ENCODE peak calls at places on chromosomes 2 and 18, in eight cellular contexts. M is suprapubic skin, G is tibial nerve, F is HepG2, B is heart left ventricle, A is prostate gland, Y is right lobe of liver, O is spleen. E is an unnamed sample. For H3K4me1, the result is how much of the 10 kb centered on the place peaks cover.

GRCh38 chr2:143452817-143453462 is 323.7 kb downstream of the ARHGAP15 start:
- DNase-seq in O (no peak), B (no peak), F (no peak), A (no peak), Y (no peak), M (no peak), G (no peak), E (no peak)

GRCh38 chr2:174051039-174051438 is 85.9 kb upstream of the SP3 start:
- DNase-seq in A (no peak), F (no peak), G (no peak), Y (no peak), M (no peak), B (no peak), O (no peak), E (no peak)

GRCh38 chr2:118565816-118566540 is 281.5 kb downstream of the EN1 start:
- DNase-seq in G (no peak), M (no peak), Y (no peak), F (no peak), A (no peak), O (no peak), B (no peak), E (no peak)

GRCh38 chr2:70947556-70948184 is 12.0 kb downstream of the ATP6V1B1 start:
- DNase-seq in M (no peak), G (no peak), Y (peak), B (peak), F (no peak), A (no peak), O (no peak), E (no peak)

GRCh38 chr2:201971516-201972228 is 62.0 kb upstream of the FZD7 start:
- DNase-seq in F (no peak), A (no peak), B (peak), G (no peak), M (no peak), Y (no peak), O (no peak), E (no peak)

GRCh38 chr18:33577688-33578370 is at the start of gene ASXL3:
- DNase-seq in A (peak), O (peak), M (no peak), B (peak), Y (peak), F (no peak), G (peak), E (peak)

GRCh38 chr2:239774142-239774462 is 251.0 kb downstream of the NDUFA10 start:
- DNase-seq in M (no peak), B (no peak), A (no peak), O (peak), F (no peak), G (no peak), Y (no peak), E (no peak)

GRCh38 chr2:17620280-17620679 is 79.8 kb downstream of the VSNL1 start:
- DNase-seq in Y (no peak), B (peak), A (peak), F (no peak), M (no peak), G (no peak), O (no peak), E (no peak)

GRCh38 chr2:186590538-186591441 is 934 bp downstream of the ITGAV start:
- DNase-seq in O (no peak), A (peak), M (no peak), G (no peak), F (peak), Y (no peak), B (peak), E (peak)

GRCh38 chr2:10910625-10911024 is 1.1 kb upstream of the KCNF1 start:
- DNase-seq in B (no peak), O (no peak), A (no peak), G (no peak), Y (no peak), M (peak), F (no peak), E (no peak)

GRCh38 chr18:63346031-63346430 is 21.0 kb downstream of the KDSR start:
- DNase-seq in M (no peak), B (peak), O (no peak), Y (no peak), A (peak), F (no peak), G (no peak), E (peak)

GRCh38 chr2:43604674-43605073 is 8.8 kb upstream of the THADA start:
- DNase-seq in Y (no peak), O (no peak), M (no peak), A (no peak), G (no peak), F (no peak), B (no peak), E (no peak)

GRCh38 chr2:28617502-28618184 is 121.8 kb downstream of the PLB1 start:
- DNase-seq in O (peak), Y (no peak), F (no peak), B (no peak), M (no peak), A (peak), G (no peak), E (no peak)

GRCh38 chr2:238587776-238588660 is 161.3 kb downstream of the ASB1 start:
- DNase-seq in Y (no peak), G (no peak), A (no peak), O (peak), F (no peak), M (no peak), B (no peak), E (no peak)

GRCh38 chr2:64730551-64731305 is 77.0 kb upstream of the SERTAD2 start:
- DNase-seq in Y (peak), M (no peak), O (peak), F (peak), B (peak), A (peak), G (peak), E (peak)

GRCh38 chr18:34223893-34224422 is 755 bp downstream of the NOL4 start:
- DNase-seq in O (no peak), A (no peak), M (no peak), F (no peak), B (no peak), G (no peak), Y (no peak), E (no peak)

GRCh38 chr2:158633261-158633660 is 161.9 kb upstream of the DAPL1 start:
- DNase-seq in Y (no peak), A (no peak), O (no peak), F (no peak), M (no peak), B (no peak), G (no peak), E (no peak)

GRCh38 chr18:78650926-78651325 is 328.7 kb upstream of the SALL3 start:
- DNase-seq in A (no peak), Y (no peak), G (no peak), B (no peak), O (no peak), M (no peak), F (no peak), E (no peak)

GRCh38 chr2:192208848-192209247 is 14.1 kb upstream of the TMEFF2 start:
- DNase-seq in G (no peak), O (no peak), A (no peak), F (no peak), Y (no peak), B (no peak), M (no peak), E (no peak)

GRCh38 chr2:108377815-108378630 is at the start of gene SULT1C4:
- DNase-seq in G (no peak), F (peak), O (peak), B (peak), A (peak), Y (peak), M (no peak), E (peak)

GRCh38 chr18:40017026-40017425 is 1938.0 kb upstream of the PIK3C3 start:
- DNase-seq in Y (no peak), O (no peak), A (no peak), M (no peak), F (no peak), B (no peak), G (no peak), E (no peak)

GRCh38 chr2:128237081-128237534 is 81.6 kb downstream of the HS6ST1 start:
- DNase-seq in G (no peak), A (no peak), B (peak), F (no peak), O (no peak), Y (no peak), M (no peak), E (no peak)

GRCh38 chr2:9122367-9122766 is 84.2 kb upstream of the ASAP2 start:
- DNase-seq in B (no peak), G (no peak), O (no peak), M (no peak), Y (no peak), A (no peak), F (no peak), E (no peak)

GRCh38 chr2:115200016-115200415 is 757.6 kb downstream of the DPP10 start:
- DNase-seq in M (no peak), G (no peak), A (no peak), O (no peak), Y (no peak), B (no peak), F (no peak), E (no peak)

GRCh38 chr18:70156886-70157285 is 48.6 kb downstream of the RTTN start:
- DNase-seq in O (no peak), F (no peak), B (no peak), Y (no peak), A (no peak), G (no peak), M (no peak), E (no peak)

GRCh38 chr18:70154591-70155194 is 50.8 kb downstream of the RTTN start:
- DNase-seq in G (no peak), B (no peak), A (no peak), M (no peak), O (no peak), F (no peak), Y (no peak), E (no peak)

GRCh38 chr18:70160075-70160678 is 45.3 kb downstream of the RTTN start:
- DNase-seq in A (no peak), B (no peak), G (no peak), M (no peak), F (no peak), O (no peak), Y (no peak), E (no peak)

DNA sequence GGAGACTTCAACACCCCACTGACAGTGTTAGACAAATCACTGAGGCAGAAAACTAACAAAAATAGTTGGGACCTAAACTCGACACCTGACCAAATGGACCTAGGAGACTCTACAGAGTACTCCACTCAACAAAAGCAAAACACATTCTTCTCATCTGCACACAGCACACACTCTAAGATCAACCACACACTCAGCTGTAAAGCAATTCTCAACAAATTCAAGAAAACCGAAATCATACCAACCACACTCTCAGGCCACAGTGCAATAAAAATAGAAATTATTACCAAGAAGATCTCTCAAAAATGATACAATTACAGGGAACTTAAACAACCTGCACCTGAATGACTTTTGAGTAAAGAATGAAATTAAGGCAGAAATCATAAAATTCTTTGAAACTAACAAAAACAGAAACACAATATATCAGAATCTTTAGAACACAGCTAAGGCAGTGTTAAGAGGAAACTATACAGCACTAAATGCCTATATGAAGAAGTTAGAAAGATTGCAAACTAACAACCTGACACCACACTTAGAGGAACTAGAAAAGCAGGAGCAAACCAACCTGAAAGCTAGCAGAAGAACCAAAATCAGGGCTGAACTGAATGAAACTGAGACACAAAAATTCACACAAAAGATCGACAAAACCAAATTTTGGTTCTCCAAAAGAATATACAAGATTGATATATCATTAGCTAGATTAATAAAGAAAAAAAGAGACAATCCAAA is 46.3 kb downstream of the RTTN start:
- DNase-seq in O (no peak), G (no peak), B (no peak), Y (no peak), M (no peak), F (no peak), A (no peak), E (no peak)
- H3K4me3 ChIP-seq in O (no peak), G (no peak), B (no peak), Y (no peak), M (no peak), F (no peak), A (no peak), E (no peak)

GRCh38 chr2:47738331-47738730 is 44.6 kb upstream of the MSH6 start:
- DNase-seq in B (no peak), O (no peak), F (no peak), Y (no peak), M (no peak), G (no peak), A (no peak), E (no peak)
- H3K4me1 ChIP-seq in B (under half), O (under half), F (under half), Y (under half), M (under half), G (under half), A (under half), E (under half)

DNA sequence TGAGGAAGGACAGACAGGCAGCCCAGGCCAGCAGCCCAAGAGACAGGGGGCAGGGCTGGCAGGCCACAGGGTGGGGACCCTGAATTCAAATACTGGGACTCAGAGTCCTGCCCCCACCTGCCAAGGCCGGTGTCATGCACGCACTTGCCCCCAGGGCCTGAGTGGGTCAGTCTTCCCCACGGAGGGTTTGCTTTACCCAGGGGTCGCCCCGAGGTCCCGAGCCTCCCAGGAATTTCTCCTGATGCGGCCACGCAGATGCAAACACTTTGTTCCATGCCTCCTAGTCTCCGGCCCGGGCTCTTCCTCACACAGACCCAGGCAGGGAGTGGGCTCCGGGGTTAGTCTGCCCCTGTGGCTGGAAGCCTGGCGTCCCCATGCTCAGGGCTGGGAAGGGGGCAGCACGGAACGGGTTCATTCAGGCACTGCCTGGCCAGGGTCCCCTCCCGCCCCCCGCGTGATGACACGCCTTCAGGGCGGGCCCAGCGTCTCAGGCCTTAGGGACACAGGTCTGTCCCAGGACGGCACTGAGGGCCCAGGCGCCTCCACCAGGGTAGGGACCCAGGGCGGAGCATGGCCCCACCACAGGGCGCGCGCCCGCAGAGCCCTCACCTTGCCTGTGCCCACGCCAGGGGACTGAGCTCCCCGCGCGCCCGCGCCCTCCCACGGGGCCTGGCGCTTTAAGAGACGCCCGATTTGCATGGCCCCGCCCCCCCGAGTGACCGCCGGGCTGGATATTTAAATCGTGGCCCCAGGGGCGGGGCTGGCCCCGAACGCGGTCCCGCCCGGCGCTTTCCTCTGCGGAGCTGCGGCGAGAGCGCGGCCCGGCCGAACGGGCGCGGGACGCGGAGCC is at the start of gene SNED1:
- DNase-seq in O (peak), Y (peak), F (peak), A (peak), G (peak), B (peak), M (peak), E (peak)
- TF ChIP-seq POLR2A in O (no peak), Y (peak), F (no peak), A (peak), G (peak), B (peak), M (no peak), E (peak)

GRCh38 chr2:215137741-215138340 is 585 bp downstream of the ABCA12 start:
- DNase-seq in A (peak), M (no peak), B (no peak), O (no peak), G (no peak), Y (no peak), F (no peak), E (no peak)
- H3K4me3 ChIP-seq in A (no peak), M (peak), B (no peak), O (no peak), G (no peak), Y (no peak), F (no peak), E (no peak)

GRCh38 chr18:48228841-48229240 is 180.3 kb downstream of the ZBTB7C start:
- DNase-seq in G (no peak), O (no peak), F (no peak), M (no peak), B (no peak), A (no peak), Y (no peak), E (no peak)
- H3K4me1 ChIP-seq in G (under half), O (half or more), F (under half), M (under half), B (under half), A (under half), Y (under half), E (under half)

GRCh38 chr2:96554293-96555145 is 18.0 kb downstream of the ARID5A start:
- DNase-seq in B (peak), G (peak), O (peak), M (no peak), Y (peak), F (peak), A (peak), E (peak)

GRCh38 chr2:96550787-96551604 is 14.4 kb downstream of the ARID5A start:
- DNase-seq in M (peak), A (no peak), F (peak), Y (peak), O (no peak), G (no peak), B (no peak), E (peak)

GRCh38 chr2:96551605-96552283 is 15.2 kb downstream of the ARID5A start:
- DNase-seq in G (no peak), A (no peak), B (no peak), O (peak), Y (no peak), F (no peak), M (no peak), E (no peak)

GRCh38 chr2:96553176-96553956 is 16.8 kb downstream of the ARID5A start:
- DNase-seq in B (no peak), M (no peak), A (no peak), O (no peak), F (no peak), G (no peak), Y (no peak), E (peak)

GRCh38 chr2:96552284-96553175 is 16.0 kb downstream of the ARID5A start:
- DNase-seq in Y (no peak), G (no peak), A (no peak), O (no peak), F (no peak), M (no peak), B (no peak), E (no peak)
- TF ChIP-seq POLR2A in Y (no peak), G (no peak), A (no peak), O (no peak), F (no peak), M (no peak), B (no peak), E (no peak)

GRCh38 chr2:152500336-152500735 is 165.4 kb downstream of the FMNL2 start:
- DNase-seq in B (no peak), Y (no peak), M (no peak), O (no peak), G (no peak), F (no peak), A (no peak), E (no peak)
- H3K4me3 ChIP-seq in B (no peak), Y (no peak), M (no peak), O (no peak), G (no peak), F (no peak), A (no peak), E (no peak)

GRCh38 chr2:120253021-120253882 is 600 bp downstream of the RALB start:
- DNase-seq in B (peak), F (peak), O (peak), Y (peak), G (peak), M (peak), A (peak), E (peak)

GRCh38 chr2:120250640-120251039 is 2.0 kb upstream of the RALB start:
- DNase-seq in O (peak), M (no peak), G (no peak), A (no peak), F (no peak), B (no peak), Y (no peak), E (no peak)

GRCh38 chr2:120251077-120251476 is 1.6 kb upstream of the RALB start:
- DNase-seq in B (no peak), F (no peak), Y (no peak), O (peak), G (no peak), A (no peak), M (no peak), E (no peak)

GRCh38 chr2:120252207-120253020 is at the start of gene RALB:
- DNase-seq in O (peak), M (peak), Y (peak), A (peak), G (peak), B (peak), F (peak), E (peak)

GRCh38 chr2:120251863-120252206 is 817 bp upstream of the RALB start:
- DNase-seq in F (no peak), G (no peak), Y (no peak), B (no peak), A (no peak), M (no peak), O (no peak), E (no peak)
- H3K4me1 ChIP-seq in F (under half), G (under half), Y (under half), B (under half), A (under half), M (under half), O (under half), E (under half)

DNA sequence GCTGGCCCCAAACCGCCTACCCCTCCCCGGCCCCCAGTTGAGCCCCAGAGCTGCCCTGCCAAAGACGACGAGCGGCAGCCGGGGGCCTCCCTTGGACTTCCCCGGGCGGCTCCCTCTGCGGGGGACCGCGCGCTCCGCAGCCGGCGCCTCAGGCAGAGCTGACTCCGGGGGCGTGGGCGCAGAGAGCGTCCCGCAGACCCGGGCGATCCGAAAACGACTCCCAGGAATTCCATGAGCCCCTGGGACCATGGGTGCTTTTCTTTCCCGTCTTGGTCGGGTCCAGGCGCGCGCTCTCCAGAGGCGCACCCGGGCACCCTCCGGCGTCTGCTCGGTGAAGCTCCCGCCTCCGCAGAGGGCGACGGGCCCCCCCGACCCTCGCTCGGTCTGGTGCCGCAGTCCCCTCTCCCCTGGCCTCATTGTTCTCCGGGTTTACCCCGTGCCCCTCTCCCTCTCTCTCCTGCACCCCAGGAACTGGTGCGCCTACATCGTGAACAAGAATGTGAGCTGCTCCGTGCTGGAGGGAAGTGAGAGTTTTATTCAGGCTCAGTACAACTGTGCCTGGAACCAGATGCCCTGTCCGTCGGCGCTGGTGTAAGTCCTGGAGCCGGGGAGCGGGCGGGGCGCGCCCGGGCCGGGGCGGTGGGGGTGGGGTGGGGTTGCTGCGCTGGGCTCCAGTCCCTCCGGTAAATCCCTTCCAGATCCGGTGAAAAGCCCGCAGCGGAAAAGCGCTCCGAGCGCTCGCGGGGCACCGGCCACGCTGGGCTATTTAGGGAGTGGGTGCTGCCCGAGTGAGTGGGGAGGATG is 737 bp downstream of the EMILIN2 start:
- DNase-seq in M (no peak), F (no peak), B (peak), Y (no peak), G (no peak), O (peak), A (no peak), E (peak)
- TF ChIP-seq POLR2A in M (no peak), F (no peak), B (no peak), Y (no peak), G (no peak), O (no peak), A (no peak), E (no peak)

E was measured in ovary.